ENCODE peak calls at places on chromosome 12, in six cellular contexts. B is endothelial cell, C is NCI-H187 treated with DMSO at 0.1 percent for 48 hours, K is myocyte, J is NCI-H1436 treated with DMSO at 0.1 percent for 48 hours, F is left ventricle myocardium inferior. N is an unnamed sample.

GRCh38 chr12:51048601-51049369 is 658 bp downstream of the LETMD1 start:
- DNase-seq in B (no peak), C (no peak), K (peak; percentile 11), J (no peak), F (no peak), N (no peak)

GRCh38 chr12:115166698-115167315 is 482.8 kb upstream of the TBX3 start:
- DNase-seq in B (no peak), C (no peak), K (peak; percentile 2), J (no peak), F (no peak), N (no peak)

GRCh38 chr12:69676257-69677012 is 22.7 kb downstream of the BEST3 start:
- DNase-seq in B (no peak), C (no peak), K (no peak), J (no peak), F (no peak), N (no peak)

GRCh38 chr12:88361493-88361892 is 218.8 kb downstream of the KITLG start:
- DNase-seq in B (no peak), C (no peak), K (no peak), J (no peak), F (no peak), N (no peak)

GRCh38 chr12:93766802-93767523 is 89.8 kb downstream of the CRADD start:
- DNase-seq in B (no peak), C (no peak), K (peak; percentile 77), J (no peak), F (no peak), N (peak; percentile 20)

GRCh38 chr12:111024205-111024794 is 103.9 kb upstream of the MYL2 start:
- DNase-seq in B (peak; percentile 77), C (no peak), K (peak; percentile 24), J (no peak), F (peak; percentile 51), N (peak; percentile 40)

GRCh38 chr12:105804591-105805265 is 334.0 kb downstream of the NUAK1 start:
- DNase-seq in B (no peak), C (no peak), K (no peak), J (no peak), F (no peak), N (no peak)

GRCh38 chr12:27937768-27938167 is 34.8 kb downstream of the PTHLH start:
- DNase-seq in B (no peak), C (no peak), K (no peak), J (no peak), F (no peak), N (no peak)

GRCh38 chr12:3362751-3363150 is 128.3 kb upstream of the PRMT8 start:
- DNase-seq in B (no peak), C (peak; percentile 51), K (no peak), J (no peak), F (no peak), N (no peak)

GRCh38 chr12:91685917-91686316 is 459.7 kb downstream of the BTG1 start:
- DNase-seq in B (no peak), C (no peak), K (no peak), J (no peak), F (no peak), N (no peak)

GRCh38 chr12:84183576-84183975 is 729.0 kb downstream of the SLC6A15 start:
- DNase-seq in B (no peak), C (no peak), K (no peak), J (no peak), F (no peak), N (no peak)

GRCh38 chr12:15701212-15701611 is 88.0 kb downstream of the EPS8 start:
- DNase-seq in B (no peak), C (no peak), K (no peak), J (no peak), F (no peak), N (no peak)

GRCh38 chr12:109728921-109729836 is 15.6 kb downstream of the FAM222A start:
- DNase-seq in B (no peak), C (no peak), K (no peak), J (no peak), F (peak; percentile 3), N (no peak)

GRCh38 chr12:93146278-93146939 is 217.3 kb upstream of the EEA1 start:
- DNase-seq in B (no peak), C (no peak), K (peak; percentile 70), J (no peak), F (no peak), N (no peak)

GRCh38 chr12:93749515-93749914 is 72.3 kb downstream of the CRADD start:
- DNase-seq in B (no peak), C (no peak), K (no peak), J (no peak), F (no peak), N (no peak)

GRCh38 chr12:62581288-62582064 is 114.8 kb downstream of the MON2 start:
- DNase-seq in B (no peak), C (no peak), K (peak; percentile 64), J (no peak), F (peak; percentile 26), N (no peak)

GRCh38 chr12:52506858-52507715 is 13.1 kb downstream of the KRT5 start:
- DNase-seq in B (no peak), C (no peak), K (peak; percentile 90), J (no peak), F (no peak), N (no peak)

GRCh38 chr12:124013073-124013472 is 40.1 kb downstream of the ZNF664 start:
- DNase-seq in B (no peak), C (no peak), K (no peak), J (no peak), F (no peak), N (no peak)

GRCh38 chr12:48815281-48816110 is 2.8 kb upstream of the CACNB3 start:
- DNase-seq in B (peak; percentile 62), C (peak; percentile 85), K (peak; percentile 85), J (peak; percentile 3), F (peak; percentile 77), N (peak; percentile 17)

GRCh38 chr12:48185181-48185919 is 1.9 kb downstream of the CCDC184 start:
- DNase-seq in B (no peak), C (no peak), K (no peak), J (no peak), F (no peak), N (no peak)

N was measured in T-helper 17 cell.